ENCODE peak calls at places on chromosomes 2 and 18, in four cellular contexts. C is fibroblast of lung, J is pancreas, T is A549. N is an unnamed sample.

GRCh38 chr18:2848879-2849254 is 2.1 kb downstream of the EMILIN2 start:
- DNase-seq in C (no peak), J (no peak), T (no peak), N (no peak)

GRCh38 chr2:119402645-119403560 is 28.8 kb upstream of the TMEM37 start:
- DNase-seq in C (no peak), J (no peak), T (no peak), N (no peak)

GRCh38 chr2:233075141-233075965 is 15.2 kb downstream of the INPP5D start:
- DNase-seq in C (no peak), J (no peak), T (no peak), N (no peak)

GRCh38 chr2:27095745-27096651 is 9.4 kb downstream of the KHK start:
- DNase-seq in C (peak), J (peak), T (peak), N (no peak)

GRCh38 chr2:86770816-86771215 is 19.9 kb downstream of the CD8A start:
- DNase-seq in C (no peak), J (no peak), T (no peak), N (no peak)

GRCh38 chr2:236449167-236449586 is 120.4 kb upstream of the ACKR3 start:
- DNase-seq in C (no peak), J (no peak), T (no peak), N (no peak)

GRCh38 chr2:190343170-190343499 is 254 bp upstream of the INPP1 start:
- DNase-seq in C (no peak), J (no peak), T (no peak), N (no peak)

GRCh38 chr2:140658766-140659165 is 1472.0 kb downstream of the LRP1B start:
- DNase-seq in C (no peak), J (no peak), T (no peak), N (no peak)

GRCh38 chr2:225889452-225889851 is 489.9 kb downstream of the NYAP2 start:
- DNase-seq in C (peak), J (no peak), T (peak), N (peak)

GRCh38 chr18:76258209-76258608 is 236.8 kb downstream of the ZNF516 start:
- DNase-seq in C (no peak), J (no peak), T (no peak), N (no peak)

GRCh38 chr2:241636983-241637232 is at the start of gene THAP4:
- DNase-seq in C (no peak), J (peak), T (no peak), N (no peak)

GRCh38 chr2:169928463-169928864 is 101.2 kb downstream of the UBR3 start:
- DNase-seq in C (peak), J (no peak), T (no peak), N (peak)

GRCh38 chr18:66495844-66496243 is 108.0 kb downstream of the CDH19 start:
- DNase-seq in C (peak), J (no peak), T (no peak), N (no peak)

GRCh38 chr2:32479993-32480392 is 123.2 kb downstream of the BIRC6 start:
- DNase-seq in C (no peak), J (no peak), T (no peak), N (no peak)

GRCh38 chr2:23824777-23825212 is 102.1 kb downstream of the ATAD2B start:
- DNase-seq in C (peak), J (no peak), T (peak), N (peak)

GRCh38 chr2:95695613-95696012 is 103.8 kb downstream of the TRIM43 start:
- DNase-seq in C (no peak), J (no peak), T (no peak), N (no peak)

GRCh38 chr2:55160422-55160821 is 71.7 kb downstream of the CLHC1 start:
- DNase-seq in C (no peak), J (no peak), T (no peak), N (no peak)

GRCh38 chr18:63451774-63452173 is 25.0 kb upstream of the SERPINB5 start:
- DNase-seq in C (peak), J (no peak), T (no peak), N (no peak)

GRCh38 chr2:69693472-69694450 is 48.2 kb upstream of the ANXA4 start:
- DNase-seq in C (no peak), J (no peak), T (no peak), N (no peak)

GRCh38 chr2:96175951-96176350 is 30.7 kb upstream of the DUSP2 start:
- DNase-seq in C (peak), J (no peak), T (no peak), N (peak)

GRCh38 chr2:52260904-52261303 is 1229.0 kb upstream of the NRXN1 start:
- DNase-seq in C (peak), J (no peak), T (no peak), N (no peak)

GRCh38 chr18:29383311-29384273 is 1206.7 kb upstream of the CDH2 start:
- DNase-seq in C (peak), J (no peak), T (no peak), N (no peak)

DNA sequence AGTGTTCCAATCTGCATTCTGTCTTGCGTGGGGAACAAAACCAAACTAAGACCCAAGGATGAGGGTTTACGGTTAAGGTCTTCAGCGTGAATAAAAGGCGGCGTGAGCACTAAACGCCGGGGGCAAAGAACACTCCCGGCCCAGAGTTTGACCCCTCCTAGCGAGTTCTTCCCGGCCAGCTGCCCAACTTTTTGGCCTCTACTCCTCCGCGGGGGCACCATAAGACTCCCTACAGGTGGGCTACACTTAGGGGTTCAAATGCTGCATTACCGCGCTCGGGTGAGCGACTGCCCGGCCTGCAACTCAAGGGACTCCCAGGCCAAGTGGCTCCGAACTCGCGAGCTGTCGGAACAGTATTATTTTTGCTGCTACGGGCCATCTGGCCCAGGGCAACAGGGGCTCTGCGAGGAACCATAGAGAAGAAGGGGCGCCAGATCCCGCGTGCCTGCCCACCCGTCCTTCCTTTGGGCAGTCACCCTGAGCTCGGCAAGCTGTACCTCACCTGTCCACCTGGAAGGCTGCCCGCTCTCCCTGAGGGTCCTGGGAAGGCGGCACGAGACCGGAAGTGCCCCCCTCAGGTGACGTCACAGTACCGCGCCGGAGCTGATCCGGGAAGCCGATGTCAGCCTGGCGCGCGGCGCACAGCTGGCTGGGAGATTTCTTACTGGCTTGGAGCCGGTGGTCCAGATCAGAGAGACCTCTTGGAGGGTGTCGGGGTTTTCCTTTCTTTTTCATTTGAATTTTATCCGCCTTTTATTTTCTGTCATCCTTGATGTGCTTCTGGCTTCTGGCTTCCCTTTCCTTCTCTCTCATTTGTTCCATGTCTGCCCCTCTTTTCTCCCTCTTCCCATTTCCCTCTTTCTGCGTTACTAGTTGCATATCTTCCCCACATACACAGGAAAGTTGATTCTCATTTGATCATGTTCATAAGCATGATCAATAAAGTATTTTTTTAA is at the start of gene LDAH:
- DNase-seq in C (peak), J (peak), T (peak), N (peak)
- H3K4me3 ChIP-seq in C (peak), J (peak), T (peak), N (peak)

DNA sequence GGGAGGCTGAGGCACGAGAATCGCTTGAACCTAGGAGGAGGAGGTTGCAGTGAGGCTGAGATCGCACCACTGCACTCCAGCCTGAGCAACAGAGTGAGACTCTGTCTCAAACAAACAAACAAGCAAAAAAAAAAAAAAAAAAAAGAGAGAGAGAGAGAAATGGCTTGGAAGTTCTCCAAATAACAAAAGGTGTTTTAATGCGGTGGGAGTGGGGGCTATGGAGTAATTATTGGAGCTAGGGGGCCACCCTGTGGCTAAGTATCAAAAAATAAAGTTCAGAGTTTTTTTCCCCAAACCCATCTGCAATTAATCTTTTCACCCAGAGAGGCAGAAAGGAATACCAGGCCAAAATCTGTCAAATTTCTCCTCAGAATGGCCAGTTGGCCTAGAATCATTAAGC is 23.0 kb upstream of the CEP68 start:
- DNase-seq in C (peak), J (no peak), T (peak), N (no peak)
- TF ChIP-seq CTCF in C (no peak), J (no peak), T (peak), N (peak)

DNA sequence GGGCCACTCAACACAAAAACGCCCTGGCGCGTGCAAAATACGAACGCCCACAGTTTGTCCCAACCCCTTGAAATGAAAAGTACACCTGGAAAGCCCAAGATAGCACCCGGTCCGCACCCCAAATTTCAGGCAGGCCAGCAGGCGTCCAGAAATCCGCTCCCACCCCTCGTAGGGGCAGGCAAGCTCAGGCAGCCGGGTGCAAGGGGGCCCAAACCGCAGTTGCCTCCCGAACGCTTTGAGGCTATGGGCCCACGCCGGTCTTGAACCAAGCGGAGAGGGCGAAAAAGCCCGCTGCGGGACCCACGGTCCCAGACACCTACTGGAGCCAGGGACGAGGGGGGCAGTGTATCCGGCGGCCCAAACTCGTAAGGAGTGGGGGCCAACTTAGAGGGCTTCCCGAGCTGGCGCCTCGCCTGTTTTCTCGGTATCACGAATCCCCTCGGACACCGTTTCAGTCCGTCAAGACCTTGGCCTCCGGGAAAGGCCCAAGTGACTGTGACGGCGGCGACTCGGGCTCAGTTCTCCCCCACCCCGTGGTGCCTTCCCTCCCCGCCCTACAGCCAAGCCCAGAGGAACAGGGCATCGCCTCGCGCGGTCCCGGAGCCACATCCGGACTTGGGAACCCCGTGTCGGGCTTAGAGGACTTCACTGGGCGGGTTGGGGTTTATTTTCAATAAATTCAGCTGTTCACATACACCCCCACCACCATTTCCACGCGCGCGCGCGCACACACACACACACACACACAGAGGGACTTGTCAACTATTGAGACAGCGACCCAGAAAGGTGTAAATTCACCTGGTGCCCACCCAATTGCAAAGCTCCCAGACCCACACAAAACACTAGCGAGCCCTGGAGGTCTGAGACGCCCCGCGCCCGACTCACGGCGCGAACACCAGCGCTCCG is 6.2 kb upstream of the SATB2 start:
- DNase-seq in C (no peak), J (peak), T (no peak), N (no peak)
- H3K4me3 ChIP-seq in C (peak), J (peak), T (peak), N (peak)

GRCh38 chr18:65255417-65255816 is 495.4 kb upstream of the CDH7 start:
- DNase-seq in C (no peak), J (no peak), T (no peak), N (no peak)
- TF ChIP-seq CTCF in C (no peak), J (no peak), T (no peak), N (no peak)

DNA sequence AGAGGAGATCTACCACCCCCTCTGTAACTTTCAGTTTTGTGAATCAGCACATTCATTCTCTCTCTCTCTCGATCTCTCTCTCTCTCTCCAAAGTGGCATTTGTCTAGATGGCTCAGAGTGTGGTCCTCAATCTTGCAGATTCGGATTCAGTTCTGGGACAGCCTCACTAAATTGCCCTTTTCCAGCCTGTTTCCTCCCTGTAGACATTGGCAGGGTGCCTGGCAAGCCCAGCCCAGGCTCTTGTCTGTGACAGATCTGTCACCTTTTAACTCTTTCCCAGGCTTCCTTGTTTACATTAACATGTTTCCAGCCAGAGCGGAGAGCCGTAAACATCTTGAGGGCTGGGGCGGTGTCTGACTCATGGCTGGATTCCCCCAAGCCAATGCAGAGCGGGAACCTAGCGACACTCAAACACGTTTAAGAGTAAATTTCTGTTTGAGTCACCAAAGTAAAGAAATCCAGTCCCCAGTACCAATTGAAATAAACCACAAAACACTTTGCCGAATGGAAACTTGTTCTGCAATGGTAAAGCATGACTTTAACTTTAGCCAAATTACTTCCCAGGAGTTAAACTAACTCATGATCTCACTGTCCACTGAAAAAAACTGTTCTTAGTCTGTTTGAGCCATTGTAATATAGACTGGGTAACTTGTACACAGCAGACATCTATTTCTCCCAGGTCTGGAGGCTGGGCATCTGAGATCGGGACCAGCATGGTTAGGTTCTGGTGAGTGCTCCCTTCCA is 6.6 kb upstream of the CYP27C1 start:
- DNase-seq in C (peak), J (no peak), T (peak), N (no peak)
- H3K4me3 ChIP-seq in C (peak), J (no peak), T (peak), N (no peak)

GRCh38 chr2:231554748-231555545 is 24.7 kb upstream of the NMUR1 start:
- DNase-seq in C (peak), J (no peak), T (no peak), N (peak)

GRCh38 chr2:231552752-231553151 is 22.5 kb upstream of the NMUR1 start:
- DNase-seq in C (no peak), J (no peak), T (no peak), N (no peak)

GRCh38 chr2:231554327-231554726 is 24.1 kb upstream of the NMUR1 start:
- DNase-seq in C (no peak), J (no peak), T (no peak), N (no peak)

GRCh38 chr2:231556981-231557380 is 26.7 kb upstream of the NMUR1 start:
- DNase-seq in C (no peak), J (no peak), T (no peak), N (no peak)

DNA sequence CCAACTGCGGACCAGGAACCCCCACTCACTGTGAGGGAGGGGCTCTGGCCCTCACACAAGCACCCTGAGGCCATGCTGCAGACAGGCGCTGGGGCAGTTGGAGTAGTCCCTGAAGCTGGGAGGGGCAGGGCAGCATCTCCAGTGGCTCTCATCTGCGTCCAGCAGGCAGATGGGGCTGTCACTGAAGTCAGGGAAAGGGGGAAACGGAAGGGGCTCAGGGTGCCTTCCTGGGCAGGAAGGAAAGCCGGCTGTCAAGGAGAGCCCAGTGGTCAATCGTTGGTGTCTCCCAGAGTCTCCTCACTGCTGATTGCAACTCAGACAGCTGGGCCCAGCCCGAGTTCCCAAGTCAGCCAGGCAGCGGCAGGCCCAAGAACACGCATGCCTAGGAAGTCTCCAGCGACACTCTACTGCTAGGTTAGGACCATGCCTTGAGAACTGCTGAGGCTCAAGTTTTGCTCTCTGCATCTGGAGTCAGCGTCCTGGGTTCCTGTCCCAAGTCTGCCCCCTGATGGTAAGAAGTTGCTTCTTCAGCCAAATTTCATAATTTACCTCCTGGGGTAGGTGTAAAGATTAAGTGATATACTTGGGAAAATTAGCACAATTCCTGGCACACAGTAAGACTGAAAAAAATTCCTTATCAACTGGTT is 27.4 kb upstream of the NMUR1 start:
- DNase-seq in C (peak), J (no peak), T (peak), N (peak)
- TF ChIP-seq CTCF in C (peak), J (peak), T (peak), N (peak)

GRCh38 chr2:9814129-9814868 is 29.0 kb upstream of the TAF1B start:
- DNase-seq in C (no peak), J (no peak), T (no peak), N (no peak)

GRCh38 chr2:9811679-9812511 is 31.4 kb upstream of the TAF1B start:
- DNase-seq in C (no peak), J (no peak), T (no peak), N (no peak)

GRCh38 chr2:9815076-9815475 is 28.2 kb upstream of the TAF1B start:
- DNase-seq in C (no peak), J (no peak), T (no peak), N (no peak)

GRCh38 chr2:9812945-9813311 is 30.3 kb upstream of the TAF1B start:
- DNase-seq in C (no peak), J (no peak), T (no peak), N (no peak)

GRCh38 chr2:9813312-9814128 is 29.8 kb upstream of the TAF1B start:
- DNase-seq in C (peak), J (no peak), T (peak), N (no peak)
- H3K4me3 ChIP-seq in C (peak), J (no peak), T (peak), N (peak)

GRCh38 chr2:41853427-41854191 is 194.2 kb upstream of the PKDCC start:
- DNase-seq in C (peak), J (no peak), T (peak), N (no peak)
- TF ChIP-seq CTCF in C (peak), J (peak), T (peak), N (peak)

GRCh38 chr18:77423468-77423867 is 173.8 kb downstream of the GALR1 start:
- DNase-seq in C (no peak), J (no peak), T (no peak), N (no peak)
- H3K4me3 ChIP-seq in C (no peak), J (no peak), T (no peak), N (no peak)

GRCh38 chr2:26025509-26025908 is 8.4 kb upstream of the RAB10 start:
- DNase-seq in C (no peak), J (no peak), T (no peak), N (no peak)
- TF ChIP-seq CTCF in C (no peak), J (no peak), T (no peak), N (no peak)

N was measured in AG09309.